ENCODE peak calls at places on chromosomes 16 and 17, in nine cellular contexts. One of them, this sample, is unnamed.

GRCh38 chr17:57604771-57605733 is 140.0 kb downstream of the CCDC182 start:
- DNase-seq in naive thymus-derived CD4-positive, alpha-beta T cell: peak
- DNase-seq in right lobe of liver: no peak
- DNase-seq in astrocyte: peak
- DNase-seq in fibroblast of lung: peak
- DNase-seq in H7: peak
- DNase-seq in NCI-H1436: peak
- DNase-seq in stimulated activated CD4-positive, alpha-beta T cell treated with anti-CD3 and anti-CD28 coated beads, TNF-alpha, amount 100 ng/mL, for 1 hour: no peak
- DNase-seq in neuronal stem cell: no peak
- DNase-seq in this sample: no peak

GRCh38 chr16:11306381-11306780 is 25.3 kb upstream of the PRM1 start:
- DNase-seq in naive thymus-derived CD4-positive, alpha-beta T cell: no peak
- DNase-seq in right lobe of liver: no peak
- DNase-seq in astrocyte: no peak
- DNase-seq in fibroblast of lung: no peak
- DNase-seq in H7: no peak
- DNase-seq in NCI-H1436: no peak
- DNase-seq in stimulated activated CD4-positive, alpha-beta T cell treated with anti-CD3 and anti-CD28 coated beads, TNF-alpha, amount 100 ng/mL, for 1 hour: no peak
- DNase-seq in neuronal stem cell: no peak
- DNase-seq in this sample: no peak

GRCh38 chr17:44198721-44199552 is 747 bp downstream of the ATXN7L3 start:
- DNase-seq in naive thymus-derived CD4-positive, alpha-beta T cell: peak
- DNase-seq in right lobe of liver: peak
- DNase-seq in astrocyte: no peak
- DNase-seq in fibroblast of lung: peak
- DNase-seq in H7: peak
- DNase-seq in NCI-H1436: peak
- DNase-seq in stimulated activated CD4-positive, alpha-beta T cell treated with anti-CD3 and anti-CD28 coated beads, TNF-alpha, amount 100 ng/mL, for 1 hour: peak
- DNase-seq in neuronal stem cell: peak
- DNase-seq in this sample: no peak

GRCh38 chr16:23466162-23466885 is 13.3 kb upstream of the COG7 start:
- DNase-seq in naive thymus-derived CD4-positive, alpha-beta T cell: no peak
- DNase-seq in right lobe of liver: no peak
- DNase-seq in astrocyte: peak
- DNase-seq in fibroblast of lung: peak
- DNase-seq in H7: no peak
- DNase-seq in NCI-H1436: no peak
- DNase-seq in stimulated activated CD4-positive, alpha-beta T cell treated with anti-CD3 and anti-CD28 coated beads, TNF-alpha, amount 100 ng/mL, for 1 hour: no peak
- DNase-seq in neuronal stem cell: no peak
- DNase-seq in this sample: no peak

GRCh38 chr17:42249681-42250446 is 26.3 kb downstream of the STAT5B start:
- DNase-seq in naive thymus-derived CD4-positive, alpha-beta T cell: peak
- DNase-seq in right lobe of liver: no peak
- DNase-seq in astrocyte: no peak
- DNase-seq in fibroblast of lung: no peak
- DNase-seq in H7: no peak
- DNase-seq in NCI-H1436: no peak
- DNase-seq in stimulated activated CD4-positive, alpha-beta T cell treated with anti-CD3 and anti-CD28 coated beads, TNF-alpha, amount 100 ng/mL, for 1 hour: no peak
- DNase-seq in neuronal stem cell: no peak
- DNase-seq in this sample: no peak

GRCh38 chr16:57800213-57801097 is 1.8 kb downstream of the KIFC3 start:
- DNase-seq in naive thymus-derived CD4-positive, alpha-beta T cell: no peak
- DNase-seq in right lobe of liver: peak
- DNase-seq in astrocyte: no peak
- DNase-seq in fibroblast of lung: no peak
- DNase-seq in H7: peak
- DNase-seq in NCI-H1436: no peak
- DNase-seq in stimulated activated CD4-positive, alpha-beta T cell treated with anti-CD3 and anti-CD28 coated beads, TNF-alpha, amount 100 ng/mL, for 1 hour: no peak
- DNase-seq in neuronal stem cell: no peak
- DNase-seq in this sample: no peak

GRCh38 chr17:56648814-56649213 is 55.3 kb downstream of the NOG start:
- DNase-seq in naive thymus-derived CD4-positive, alpha-beta T cell: no peak
- DNase-seq in right lobe of liver: no peak
- DNase-seq in astrocyte: no peak
- DNase-seq in fibroblast of lung: no peak
- DNase-seq in H7: no peak
- DNase-seq in NCI-H1436: no peak
- DNase-seq in stimulated activated CD4-positive, alpha-beta T cell treated with anti-CD3 and anti-CD28 coated beads, TNF-alpha, amount 100 ng/mL, for 1 hour: no peak
- DNase-seq in neuronal stem cell: no peak
- DNase-seq in this sample: no peak

GRCh38 chr17:81419333-81419885 is 24.2 kb downstream of the BAHCC1 start:
- DNase-seq in naive thymus-derived CD4-positive, alpha-beta T cell: no peak
- DNase-seq in right lobe of liver: peak
- DNase-seq in astrocyte: peak
- DNase-seq in fibroblast of lung: peak
- DNase-seq in H7: peak
- DNase-seq in NCI-H1436: peak
- DNase-seq in stimulated activated CD4-positive, alpha-beta T cell treated with anti-CD3 and anti-CD28 coated beads, TNF-alpha, amount 100 ng/mL, for 1 hour: no peak
- DNase-seq in neuronal stem cell: no peak
- DNase-seq in this sample: peak

GRCh38 chr16:12350945-12351344 is 374.4 kb downstream of the SNX29 start:
- DNase-seq in naive thymus-derived CD4-positive, alpha-beta T cell: no peak
- DNase-seq in right lobe of liver: no peak
- DNase-seq in astrocyte: no peak
- DNase-seq in fibroblast of lung: no peak
- DNase-seq in H7: peak
- DNase-seq in NCI-H1436: no peak
- DNase-seq in stimulated activated CD4-positive, alpha-beta T cell treated with anti-CD3 and anti-CD28 coated beads, TNF-alpha, amount 100 ng/mL, for 1 hour: no peak
- DNase-seq in neuronal stem cell: no peak
- DNase-seq in this sample: no peak

GRCh38 chr17:35023538-35023937 is 40.0 kb downstream of the RFFL start:
- DNase-seq in naive thymus-derived CD4-positive, alpha-beta T cell: no peak
- DNase-seq in right lobe of liver: no peak
- DNase-seq in astrocyte: no peak
- DNase-seq in fibroblast of lung: no peak
- DNase-seq in H7: no peak
- DNase-seq in NCI-H1436: no peak
- DNase-seq in stimulated activated CD4-positive, alpha-beta T cell treated with anti-CD3 and anti-CD28 coated beads, TNF-alpha, amount 100 ng/mL, for 1 hour: no peak
- DNase-seq in neuronal stem cell: no peak
- DNase-seq in this sample: no peak

GRCh38 chr17:42655528-42655927 is 3.6 kb upstream of the TUBG2 start:
- DNase-seq in naive thymus-derived CD4-positive, alpha-beta T cell: no peak
- DNase-seq in right lobe of liver: no peak
- DNase-seq in astrocyte: peak
- DNase-seq in fibroblast of lung: peak
- DNase-seq in H7: no peak
- DNase-seq in NCI-H1436: no peak
- DNase-seq in stimulated activated CD4-positive, alpha-beta T cell treated with anti-CD3 and anti-CD28 coated beads, TNF-alpha, amount 100 ng/mL, for 1 hour: no peak
- DNase-seq in neuronal stem cell: no peak
- DNase-seq in this sample: no peak

GRCh38 chr17:6994666-6995246 is 1.1 kb upstream of the ALOX12 start:
- DNase-seq in naive thymus-derived CD4-positive, alpha-beta T cell: no peak
- DNase-seq in right lobe of liver: no peak
- DNase-seq in astrocyte: no peak
- DNase-seq in fibroblast of lung: peak
- DNase-seq in H7: no peak
- DNase-seq in NCI-H1436: no peak
- DNase-seq in stimulated activated CD4-positive, alpha-beta T cell treated with anti-CD3 and anti-CD28 coated beads, TNF-alpha, amount 100 ng/mL, for 1 hour: no peak
- DNase-seq in neuronal stem cell: no peak
- DNase-seq in this sample: no peak

GRCh38 chr16:17063156-17063555 is 407.6 kb downstream of the XYLT1 start:
- DNase-seq in naive thymus-derived CD4-positive, alpha-beta T cell: no peak
- DNase-seq in right lobe of liver: no peak
- DNase-seq in astrocyte: no peak
- DNase-seq in fibroblast of lung: no peak
- DNase-seq in H7: no peak
- DNase-seq in NCI-H1436: no peak
- DNase-seq in stimulated activated CD4-positive, alpha-beta T cell treated with anti-CD3 and anti-CD28 coated beads, TNF-alpha, amount 100 ng/mL, for 1 hour: no peak
- DNase-seq in neuronal stem cell: no peak
- DNase-seq in this sample: no peak

GRCh38 chr16:71723537-71724319 is 773 bp downstream of the PHLPP2 start:
- DNase-seq in naive thymus-derived CD4-positive, alpha-beta T cell: peak
- DNase-seq in right lobe of liver: peak
- DNase-seq in astrocyte: peak
- DNase-seq in fibroblast of lung: peak
- DNase-seq in H7: peak
- DNase-seq in NCI-H1436: peak
- DNase-seq in stimulated activated CD4-positive, alpha-beta T cell treated with anti-CD3 and anti-CD28 coated beads, TNF-alpha, amount 100 ng/mL, for 1 hour: peak
- DNase-seq in neuronal stem cell: peak
- DNase-seq in this sample: peak

GRCh38 chr16:1134776-1135458 is 18.0 kb upstream of the CACNA1H start:
- DNase-seq in naive thymus-derived CD4-positive, alpha-beta T cell: no peak
- DNase-seq in right lobe of liver: peak
- DNase-seq in astrocyte: no peak
- DNase-seq in fibroblast of lung: no peak
- DNase-seq in H7: peak
- DNase-seq in NCI-H1436: no peak
- DNase-seq in stimulated activated CD4-positive, alpha-beta T cell treated with anti-CD3 and anti-CD28 coated beads, TNF-alpha, amount 100 ng/mL, for 1 hour: no peak
- DNase-seq in neuronal stem cell: no peak
- DNase-seq in this sample: no peak

GRCh38 chr17:66602659-66603363 is 232.1 kb upstream of the CACNG5 start:
- DNase-seq in naive thymus-derived CD4-positive, alpha-beta T cell: no peak
- DNase-seq in right lobe of liver: no peak
- DNase-seq in astrocyte: peak
- DNase-seq in fibroblast of lung: peak
- DNase-seq in H7: peak
- DNase-seq in NCI-H1436: no peak
- DNase-seq in stimulated activated CD4-positive, alpha-beta T cell treated with anti-CD3 and anti-CD28 coated beads, TNF-alpha, amount 100 ng/mL, for 1 hour: no peak
- DNase-seq in neuronal stem cell: no peak
- DNase-seq in this sample: peak

GRCh38 chr16:80027007-80027965 is 426.7 kb upstream of the MAF start:
- DNase-seq in naive thymus-derived CD4-positive, alpha-beta T cell: peak
- DNase-seq in right lobe of liver: peak
- DNase-seq in astrocyte: peak
- DNase-seq in fibroblast of lung: peak
- DNase-seq in H7: peak
- DNase-seq in NCI-H1436: peak
- DNase-seq in stimulated activated CD4-positive, alpha-beta T cell treated with anti-CD3 and anti-CD28 coated beads, TNF-alpha, amount 100 ng/mL, for 1 hour: peak
- DNase-seq in neuronal stem cell: no peak
- DNase-seq in this sample: peak

GRCh38 chr16:85327731-85328664 is 215.7 kb upstream of the CIBAR2 start:
- DNase-seq in naive thymus-derived CD4-positive, alpha-beta T cell: no peak
- DNase-seq in right lobe of liver: no peak
- DNase-seq in astrocyte: no peak
- DNase-seq in fibroblast of lung: no peak
- DNase-seq in H7: peak
- DNase-seq in NCI-H1436: peak
- DNase-seq in stimulated activated CD4-positive, alpha-beta T cell treated with anti-CD3 and anti-CD28 coated beads, TNF-alpha, amount 100 ng/mL, for 1 hour: no peak
- DNase-seq in neuronal stem cell: peak
- DNase-seq in this sample: no peak

GRCh38 chr16:82329070-82329469 is 159.0 kb upstream of the MPHOSPH6 start:
- DNase-seq in naive thymus-derived CD4-positive, alpha-beta T cell: no peak
- DNase-seq in right lobe of liver: no peak
- DNase-seq in astrocyte: no peak
- DNase-seq in fibroblast of lung: no peak
- DNase-seq in H7: no peak
- DNase-seq in NCI-H1436: no peak
- DNase-seq in stimulated activated CD4-positive, alpha-beta T cell treated with anti-CD3 and anti-CD28 coated beads, TNF-alpha, amount 100 ng/mL, for 1 hour: no peak
- DNase-seq in neuronal stem cell: no peak
- DNase-seq in this sample: no peak

GRCh38 chr17:29710891-29711418 is 88.2 kb upstream of the CORO6 start:
- DNase-seq in naive thymus-derived CD4-positive, alpha-beta T cell: no peak
- DNase-seq in right lobe of liver: no peak
- DNase-seq in astrocyte: peak
- DNase-seq in fibroblast of lung: peak
- DNase-seq in H7: no peak
- DNase-seq in NCI-H1436: no peak
- DNase-seq in stimulated activated CD4-positive, alpha-beta T cell treated with anti-CD3 and anti-CD28 coated beads, TNF-alpha, amount 100 ng/mL, for 1 hour: no peak
- DNase-seq in neuronal stem cell: no peak
- DNase-seq in this sample: no peak

GRCh38 chr17:43579570-43580140 is 33.5 kb upstream of the ETV4 start:
- DNase-seq in naive thymus-derived CD4-positive, alpha-beta T cell: no peak
- DNase-seq in right lobe of liver: no peak
- DNase-seq in astrocyte: peak
- DNase-seq in fibroblast of lung: peak
- DNase-seq in H7: no peak
- DNase-seq in NCI-H1436: no peak
- DNase-seq in stimulated activated CD4-positive, alpha-beta T cell treated with anti-CD3 and anti-CD28 coated beads, TNF-alpha, amount 100 ng/mL, for 1 hour: no peak
- DNase-seq in neuronal stem cell: no peak
- DNase-seq in this sample: peak

GRCh38 chr17:28974451-28974850 is 23.1 kb upstream of the PHF12 start:
- DNase-seq in naive thymus-derived CD4-positive, alpha-beta T cell: no peak
- DNase-seq in right lobe of liver: peak
- DNase-seq in astrocyte: no peak
- DNase-seq in fibroblast of lung: no peak
- DNase-seq in H7: no peak
- DNase-seq in NCI-H1436: no peak
- DNase-seq in stimulated activated CD4-positive, alpha-beta T cell treated with anti-CD3 and anti-CD28 coated beads, TNF-alpha, amount 100 ng/mL, for 1 hour: no peak
- DNase-seq in neuronal stem cell: no peak
- DNase-seq in this sample: no peak

GRCh38 chr16:9225527-9226316 is 134.3 kb downstream of the HAPSTR1 start:
- DNase-seq in naive thymus-derived CD4-positive, alpha-beta T cell: no peak
- DNase-seq in right lobe of liver: no peak
- DNase-seq in astrocyte: no peak
- DNase-seq in fibroblast of lung: no peak
- DNase-seq in H7: peak
- DNase-seq in NCI-H1436: no peak
- DNase-seq in stimulated activated CD4-positive, alpha-beta T cell treated with anti-CD3 and anti-CD28 coated beads, TNF-alpha, amount 100 ng/mL, for 1 hour: no peak
- DNase-seq in neuronal stem cell: peak
- DNase-seq in this sample: no peak

GRCh38 chr17:61583660-61584264 is 7.3 kb downstream of the NACA2 start:
- DNase-seq in naive thymus-derived CD4-positive, alpha-beta T cell: no peak
- DNase-seq in right lobe of liver: no peak
- DNase-seq in astrocyte: no peak
- DNase-seq in fibroblast of lung: no peak
- DNase-seq in H7: no peak
- DNase-seq in NCI-H1436: no peak
- DNase-seq in stimulated activated CD4-positive, alpha-beta T cell treated with anti-CD3 and anti-CD28 coated beads, TNF-alpha, amount 100 ng/mL, for 1 hour: no peak
- DNase-seq in neuronal stem cell: no peak
- DNase-seq in this sample: no peak